ENCODE peak calls at places on chromosomes 4 and X, in nine cellular contexts. T is esophagus muscularis mucosa, X is HepG2, M is sigmoid colon, U is spleen, L is transverse colon, C is upper lobe of left lung, H is HCT116, B is GM12892. D is an unnamed sample.

GRCh38 chrX:84046403-84046984 is 141.5 kb downstream of the RPS6KA6 start:
- DNase-seq in T (no peak), X (peak), M (no peak), U (no peak), L (no peak), C (peak), H (no peak), B (no peak), D (peak)

GRCh38 chr4:1047106-1047975 is 35.9 kb downstream of the FGFRL1 start:
- DNase-seq in T (no peak), X (no peak), M (peak), U (peak), L (peak), C (no peak), H (no peak), B (peak), D (peak)

GRCh38 chr4:91113130-91113706 is 986.0 kb downstream of the CCSER1 start:
- DNase-seq in T (no peak), X (peak), M (no peak), U (no peak), L (no peak), C (no peak), H (peak), B (no peak), D (no peak)

GRCh38 chr4:152246659-152247058 is 289.2 kb downstream of the FBXW7 start:
- DNase-seq in T (peak), X (no peak), M (no peak), U (no peak), L (no peak), C (no peak), H (no peak), B (no peak), D (no peak)

GRCh38 chr4:165006457-165006856 is 25.3 kb upstream of the TRIM60 start:
- DNase-seq in T (no peak), X (no peak), M (no peak), U (no peak), L (no peak), C (no peak), H (no peak), B (no peak), D (no peak)

GRCh38 chr4:60502733-60503132 is 697.4 kb upstream of the ADGRL3 start:
- DNase-seq in T (no peak), X (no peak), M (no peak), U (no peak), L (no peak), C (no peak), H (no peak), B (no peak), D (no peak)

GRCh38 chr4:163087805-163088204 is 78.9 kb downstream of the NAF1 start:
- DNase-seq in T (no peak), X (no peak), M (no peak), U (no peak), L (no peak), C (no peak), H (no peak), B (no peak), D (no peak)

GRCh38 chr4:130359537-130359936 is 1263.6 kb downstream of the C4orf33 start:
- DNase-seq in T (no peak), X (peak), M (no peak), U (no peak), L (no peak), C (no peak), H (peak), B (no peak), D (no peak)

GRCh38 chrX:10157545-10157944 is 770 bp downstream of the CLCN4 start:
- DNase-seq in T (no peak), X (no peak), M (no peak), U (no peak), L (no peak), C (no peak), H (no peak), B (no peak), D (no peak)

GRCh38 chr4:69823048-69823447 is 36.9 kb downstream of the SULT1E1 start:
- DNase-seq in T (no peak), X (no peak), M (no peak), U (no peak), L (no peak), C (no peak), H (no peak), B (no peak), D (no peak)

GRCh38 chr4:8396762-8397406 is 43.6 kb downstream of the ACOX3 start:
- DNase-seq in T (no peak), X (no peak), M (no peak), U (no peak), L (no peak), C (no peak), H (no peak), B (no peak), D (no peak)

GRCh38 chr4:8291036-8291682 is 21.6 kb downstream of the HTRA3 start:
- DNase-seq in T (no peak), X (no peak), M (peak), U (peak), L (no peak), C (no peak), H (no peak), B (no peak), D (no peak)

GRCh38 chr4:78056265-78057129 is 626 bp upstream of the FRAS1 start:
- DNase-seq in T (no peak), X (peak), M (peak), U (peak), L (peak), C (peak), H (peak), B (peak), D (peak)

GRCh38 chrX:139803224-139803623 is 95.3 kb upstream of the MCF2 start:
- DNase-seq in T (no peak), X (no peak), M (no peak), U (no peak), L (no peak), C (no peak), H (no peak), B (no peak), D (no peak)

GRCh38 chrX:64350521-64350920 is 44.7 kb downstream of the MTMR8 start:
- DNase-seq in T (no peak), X (no peak), M (no peak), U (no peak), L (no peak), C (no peak), H (no peak), B (no peak), D (no peak)

GRCh38 chr4:55214172-55214571 is 88.8 kb upstream of the KDR start:
- DNase-seq in T (no peak), X (no peak), M (no peak), U (no peak), L (no peak), C (no peak), H (no peak), B (no peak), D (no peak)

GRCh38 chrX:153564047-153564606 is 34.8 kb downstream of the CCNQ start:
- DNase-seq in T (no peak), X (peak), M (no peak), U (no peak), L (no peak), C (no peak), H (no peak), B (no peak), D (no peak)

GRCh38 chr4:105126311-105127153 is 20.1 kb upstream of the TET2 start:
- DNase-seq in T (no peak), X (no peak), M (no peak), U (no peak), L (no peak), C (no peak), H (no peak), B (no peak), D (no peak)

GRCh38 chrX:15382809-15383208 is 1.4 kb downstream of the VEGFD start:
- DNase-seq in T (no peak), X (no peak), M (no peak), U (no peak), L (no peak), C (no peak), H (no peak), B (no peak), D (no peak)

GRCh38 chr4:82428969-82429727 is 1.1 kb downstream of the HNRNPDL start:
- DNase-seq in T (peak), X (peak), M (peak), U (peak), L (peak), C (peak), H (peak), B (peak), D (peak)

GRCh38 chrX:1167918-1168481 is 44.4 kb downstream of the CRLF2 start:
- DNase-seq in T (peak), X (no peak), M (no peak), U (no peak), L (no peak), C (no peak), H (no peak), B (no peak), D (no peak)

GRCh38 chr4:86961605-86962295 is 26.9 kb downstream of the AFF1 start:
- DNase-seq in T (no peak), X (no peak), M (no peak), U (no peak), L (peak), C (peak), H (no peak), B (no peak), D (no peak)

GRCh38 chr4:17554568-17554967 is 22.4 kb upstream of the LAP3 start:
- DNase-seq in T (no peak), X (no peak), M (no peak), U (no peak), L (no peak), C (no peak), H (no peak), B (no peak), D (no peak)

GRCh38 chr4:567457-568350 is 8.4 kb downstream of the TMEM271 start:
- DNase-seq in T (no peak), X (no peak), M (no peak), U (peak), L (no peak), C (no peak), H (no peak), B (no peak), D (no peak)

GRCh38 chr4:141731481-141731880 is 95.1 kb downstream of the IL15 start:
- DNase-seq in T (no peak), X (no peak), M (no peak), U (no peak), L (no peak), C (no peak), H (no peak), B (no peak), D (no peak)

GRCh38 chrX:155768036-155768769 is 112.9 kb upstream of the VAMP7 start:
- DNase-seq in T (no peak), X (no peak), M (no peak), U (peak), L (no peak), C (no peak), H (no peak), B (no peak), D (no peak)

GRCh38 chr4:6693274-6694176 is at the start of gene S100P:
- DNase-seq in T (no peak), X (peak), M (no peak), U (peak), L (peak), C (peak), H (no peak), B (no peak), D (peak)

GRCh38 chr4:6697096-6697495 is 3.4 kb downstream of the S100P start:
- DNase-seq in T (no peak), X (no peak), M (peak), U (no peak), L (no peak), C (no peak), H (no peak), B (no peak), D (no peak)

GRCh38 chr4:6694177-6694901 is 661 bp downstream of the S100P start:
- DNase-seq in T (no peak), X (no peak), M (no peak), U (peak), L (no peak), C (no peak), H (no peak), B (no peak), D (no peak)

GRCh38 chr4:6696611-6697010 is 2.9 kb downstream of the S100P start:
- DNase-seq in T (no peak), X (no peak), M (no peak), U (no peak), L (no peak), C (no peak), H (no peak), B (no peak), D (no peak)

DNA sequence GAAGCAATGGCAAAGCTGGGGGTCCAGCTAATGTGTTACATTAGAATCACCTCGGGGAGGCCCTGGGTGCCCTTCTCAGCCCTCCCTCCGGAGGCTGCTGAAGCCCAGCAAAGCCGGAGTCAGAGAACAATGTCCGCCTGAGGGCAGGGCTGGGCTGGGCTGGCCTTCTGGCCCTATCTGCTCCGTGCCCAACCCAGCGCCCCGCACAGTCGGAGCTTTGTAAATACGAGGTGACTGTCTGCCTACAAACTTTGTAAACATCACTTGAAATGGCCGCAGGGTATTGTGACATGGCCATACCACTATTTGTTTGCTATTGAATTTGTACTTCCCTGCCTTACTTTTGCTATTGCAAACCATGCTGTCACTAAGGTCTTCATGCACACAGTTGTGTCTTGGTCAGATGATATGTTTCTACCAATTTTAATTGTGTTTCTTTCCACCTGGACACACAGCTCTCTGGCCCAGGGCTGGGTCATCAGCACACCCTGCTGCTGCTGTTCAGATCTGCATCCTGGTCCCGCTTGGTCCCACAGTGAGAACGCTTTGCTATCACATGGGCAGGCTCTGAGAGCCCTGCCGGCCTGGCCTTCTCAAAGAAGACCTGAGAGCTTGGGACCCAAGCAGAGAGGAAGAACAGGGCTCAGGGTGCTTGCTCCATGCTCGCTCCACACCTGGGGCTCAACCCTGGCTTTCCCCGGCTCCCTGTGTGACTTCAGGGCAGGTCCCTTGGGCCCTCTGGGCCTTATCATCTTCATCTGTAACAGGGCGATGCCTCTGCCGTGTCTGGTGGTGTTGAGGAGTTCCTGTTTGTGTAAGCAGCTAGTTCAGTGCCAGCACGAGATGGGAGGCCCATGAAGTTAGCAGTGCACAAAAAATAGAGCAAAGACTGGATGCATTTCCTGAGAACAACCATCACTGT is 2.2 kb downstream of the S100P start:
- DNase-seq in T (no peak), X (peak), M (no peak), U (peak), L (peak), C (no peak), H (no peak), B (no peak), D (peak)
- TF ChIP-seq POLR2AphosphoS5 in T (no peak), X (peak), M (no peak), U (peak), L (no peak), C (no peak), H (no peak), B (no peak), D (no peak)

GRCh38 chrX:46330513-46330912 is 214.7 kb downstream of the ZNF674 start:
- DNase-seq in T (no peak), X (no peak), M (no peak), U (no peak), L (no peak), C (no peak), H (no peak), B (no peak), D (no peak)

GRCh38 chrX:46326161-46326560 is 219.1 kb downstream of the ZNF674 start:
- DNase-seq in T (no peak), X (no peak), M (no peak), U (no peak), L (no peak), C (no peak), H (no peak), B (no peak), D (no peak)

GRCh38 chrX:46325312-46325877 is 219.8 kb downstream of the ZNF674 start:
- DNase-seq in T (no peak), X (peak), M (no peak), U (no peak), L (no peak), C (peak), H (peak), B (no peak), D (no peak)

GRCh38 chrX:46328133-46328532 is 217.1 kb downstream of the ZNF674 start:
- DNase-seq in T (no peak), X (no peak), M (no peak), U (no peak), L (no peak), C (no peak), H (no peak), B (no peak), D (no peak)

DNA sequence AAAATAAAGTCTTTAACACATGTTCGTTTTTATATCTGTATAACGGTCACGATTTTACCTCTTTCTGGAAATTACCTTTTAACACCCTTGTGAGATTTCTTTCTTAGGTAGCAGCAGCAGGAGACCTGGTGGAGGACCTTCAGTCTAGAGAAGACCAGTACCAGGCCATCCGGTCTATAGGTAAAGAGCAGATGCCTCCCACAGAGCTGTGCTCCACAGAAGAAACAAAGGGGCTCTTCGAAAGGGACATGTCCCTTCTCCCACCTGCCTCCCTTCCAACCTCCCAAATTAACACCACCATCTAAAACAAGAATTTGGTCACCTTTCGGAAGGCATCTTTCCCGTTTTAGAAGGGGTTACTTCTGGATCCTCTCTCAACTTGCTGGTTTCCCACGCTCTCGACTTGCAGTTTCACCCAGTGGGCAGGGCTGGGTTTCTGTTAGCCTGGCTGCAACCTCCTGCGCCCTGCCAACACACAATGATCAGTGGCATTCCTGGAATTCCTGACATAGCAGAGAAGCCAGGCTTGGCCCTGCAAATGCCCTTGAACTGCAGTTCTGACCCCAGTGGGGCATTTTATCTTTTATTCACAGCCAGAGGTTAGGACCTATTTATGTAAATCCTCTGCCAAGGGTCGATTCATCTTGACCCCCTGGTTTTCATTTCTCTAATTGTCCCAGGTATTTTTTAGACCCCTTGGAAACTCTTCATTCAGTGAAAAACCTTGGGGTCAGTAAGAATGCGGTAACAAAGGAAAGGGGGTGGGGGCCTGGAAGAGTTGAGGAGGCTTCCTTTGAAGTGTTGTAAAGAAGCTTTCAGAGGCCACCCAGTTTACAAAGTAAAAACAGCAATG is 217.8 kb downstream of the ZNF674 start:
- DNase-seq in T (no peak), X (peak), M (no peak), U (no peak), L (peak), C (peak), H (peak), B (no peak), D (peak)
- TF ChIP-seq POLR2A in T (no peak), X (peak), M (no peak), U (no peak), L (no peak), C (no peak), H (no peak), B (no peak), D (no peak)

GRCh38 chr4:31343058-31343457 is 622.9 kb downstream of the PCDH7 start:
- DNase-seq in T (no peak), X (no peak), M (no peak), U (no peak), L (no peak), C (no peak), H (no peak), B (no peak), D (no peak)

DNA sequence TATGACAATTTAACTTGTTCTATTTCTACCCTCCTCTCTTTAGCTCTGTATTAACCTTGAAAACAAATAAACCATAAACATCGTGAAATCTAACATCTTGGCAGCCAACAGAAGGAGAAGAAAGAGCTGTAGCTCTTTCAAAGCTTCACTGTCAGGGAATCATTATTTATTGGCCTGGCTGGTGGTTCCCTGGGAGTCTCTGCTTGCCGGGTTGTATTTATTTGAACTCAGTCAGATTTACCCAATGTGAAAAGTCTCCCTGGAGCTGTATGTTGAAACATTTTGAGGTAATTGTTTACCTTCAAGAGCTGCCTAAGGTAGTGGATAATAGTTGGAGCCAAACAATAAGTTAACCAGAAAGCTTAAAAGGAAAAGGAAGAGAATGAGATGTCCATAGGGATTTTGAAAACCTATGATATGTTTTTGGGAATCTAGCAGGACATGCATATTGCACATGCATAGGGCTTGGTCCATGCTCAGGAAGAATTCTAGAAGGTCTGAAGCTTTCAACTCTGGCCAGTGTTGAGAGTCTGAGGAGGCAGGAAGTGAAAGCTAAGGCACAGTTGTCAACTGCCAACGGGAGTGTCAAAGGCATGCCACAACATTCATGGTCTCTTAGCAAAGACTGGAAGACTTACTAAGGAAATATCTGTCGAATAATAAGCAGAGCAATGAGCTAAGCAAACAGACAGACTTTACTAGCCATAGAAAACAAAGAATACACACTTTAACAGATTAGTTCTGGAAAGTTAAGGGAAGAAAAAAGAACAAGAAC is 621.6 kb downstream of the PCDH7 start:
- DNase-seq in T (no peak), X (no peak), M (no peak), U (no peak), L (no peak), C (no peak), H (no peak), B (no peak), D (no peak)
- TF ChIP-seq POLR2AphosphoS5 in T (no peak), X (no peak), M (no peak), U (no peak), L (no peak), C (no peak), H (no peak), B (no peak), D (no peak)

DNA sequence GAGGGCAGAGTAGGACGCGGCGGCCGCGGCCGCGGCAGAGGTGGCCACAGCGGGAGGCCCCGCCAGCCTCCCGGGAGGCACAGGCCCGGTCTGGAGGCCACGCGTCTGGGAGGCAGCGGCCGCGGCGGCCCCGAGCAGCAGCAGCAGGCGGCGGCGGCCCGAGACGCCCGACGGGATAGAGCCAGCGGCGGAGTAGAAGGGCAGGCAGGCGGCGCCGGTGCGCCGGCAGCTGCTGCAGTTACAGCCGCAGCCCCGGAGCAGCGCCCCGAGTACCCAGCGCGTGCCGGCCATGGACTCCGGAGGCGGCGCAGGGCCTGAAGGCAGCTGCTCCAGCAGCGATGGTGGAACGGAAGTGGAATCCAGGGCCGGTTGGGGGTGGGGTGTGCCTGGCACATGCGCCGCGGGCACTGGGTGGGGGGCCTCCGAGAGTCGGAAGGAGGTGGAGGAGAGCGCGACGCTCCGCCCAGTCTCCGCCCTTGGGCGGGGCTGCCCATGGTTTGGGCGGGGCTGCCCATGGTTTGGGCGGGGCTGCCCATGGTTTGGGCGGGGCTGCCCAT is at the start of gene GRSF1:
- DNase-seq in T (peak), X (peak), M (peak), U (peak), L (peak), C (peak), H (peak), B (peak), D (peak)
- TF ChIP-seq POLR2A in T (no peak), X (peak), M (peak), U (no peak), L (peak), C (peak), H (peak), B (peak), D (no peak)